ENCODE peak calls at places on chromosome 9, in seven cellular contexts. H, Q, B, O, M, J and R are unnamed samples.

GRCh38 chr9:119526703-119527102 is 157.5 kb upstream of the BRINP1 start:
- DNase-seq in M (no peak), J (no peak), B (no peak), H (no peak), Q (peak), O (no peak), R (no peak)

GRCh38 chr9:79224672-79225433 is 346.9 kb upstream of the TLE4 start:
- DNase-seq in M (peak), Q (no peak), H (peak), B (peak), O (no peak), J (peak), R (no peak)

GRCh38 chr9:18905033-18905882 is 127.8 kb downstream of the SAXO1 start:
- DNase-seq in M (peak), Q (no peak), B (peak), O (no peak), H (no peak), J (peak), R (no peak)

GRCh38 chr9:129828969-129829368 is 5.0 kb upstream of the TOR1A start:
- DNase-seq in Q (no peak), O (no peak), J (no peak), M (no peak), B (no peak), H (no peak), R (no peak)

GRCh38 chr9:133963166-133963565 is 29.0 kb downstream of the VAV2 start:
- DNase-seq in Q (no peak), B (no peak), M (no peak), O (no peak), H (no peak), J (no peak), R (no peak)

GRCh38 chr9:135239100-135239768 is 151.8 kb downstream of the OLFM1 start:
- DNase-seq in Q (no peak), H (no peak), M (no peak), J (no peak), B (no peak), O (no peak), R (no peak)

GRCh38 chr9:8282555-8282954 is 483.0 kb upstream of the DMAC1 start:
- DNase-seq in M (no peak), H (no peak), B (no peak), J (no peak), Q (no peak), O (no peak), R (no peak)

GRCh38 chr9:6969805-6970204 is 212.0 kb downstream of the KDM4C start:
- DNase-seq in B (no peak), H (no peak), Q (no peak), O (no peak), J (no peak), M (no peak), R (no peak)

GRCh38 chr9:21585756-21586752 is 103.9 kb upstream of the IFNE start:
- DNase-seq in J (peak), Q (no peak), H (no peak), M (no peak), B (peak), O (no peak), R (no peak)

GRCh38 chr9:96219615-96220257 is 82.2 kb downstream of the HSD17B3 start:
- DNase-seq in B (peak), H (peak), J (no peak), O (no peak), Q (no peak), M (no peak), R (peak)

GRCh38 chr9:33117306-33117705 is 40.8 kb upstream of the SMU1 start:
- DNase-seq in Q (no peak), O (no peak), M (peak), H (no peak), B (peak), J (no peak), R (no peak)

GRCh38 chr9:27712826-27713225 is 139.5 kb upstream of the C9orf72 start:
- DNase-seq in H (no peak), O (no peak), J (no peak), B (no peak), M (no peak), Q (no peak), R (no peak)

GRCh38 chr9:137243626-137244485 is 2.8 kb downstream of the TUBB4B start:
- DNase-seq in O (no peak), B (peak), H (no peak), J (no peak), M (peak), Q (no peak), R (no peak)

GRCh38 chr9:26229324-26230054 is 551.2 kb upstream of the TUSC1 start:
- DNase-seq in Q (no peak), O (no peak), J (no peak), B (no peak), H (no peak), M (no peak), R (no peak)

GRCh38 chr9:21110708-21111576 is 30.7 kb downstream of the IFNW1 start:
- DNase-seq in H (peak), J (no peak), B (peak), O (no peak), M (peak), Q (no peak), R (no peak)